ENCODE peak calls at places on chromosomes 3 and 15, in ten cellular contexts. L is kidney epithelial cell; H is tibial nerve; U is K562; C is naive thymus-derived CD4-positive, alpha-beta T cell; N is PC-3; M is adrenal gland; X is MM.1S; W is OCI-LY7; K is mammary epithelial cell. F is an unnamed sample.

GRCh38 chr3:22175899-22176298 is 424.9 kb upstream of the ZNF385D start:
- DNase-seq in L (no peak), H (no peak), U (no peak), C (no peak), N (peak), M (no peak), X (no peak), W (no peak), K (no peak), F (peak)

GRCh38 chr3:72549819-72550581 is 298.2 kb downstream of the SHQ1 start:
- DNase-seq in L (no peak), H (no peak), U (no peak), C (peak), N (no peak), M (no peak), X (no peak), W (no peak), K (no peak), F (no peak)

GRCh38 chr3:30518201-30518864 is 88.1 kb upstream of the TGFBR2 start:
- DNase-seq in L (no peak), H (peak), U (no peak), C (no peak), N (peak), M (peak), X (no peak), W (no peak), K (no peak), F (peak)

GRCh38 chr15:68578960-68579935 is at the start of gene CORO2B:
- DNase-seq in L (no peak), H (no peak), U (no peak), C (peak), N (peak), M (peak), X (no peak), W (peak), K (peak), F (peak)

GRCh38 chr3:4506559-4507009 is 13.4 kb downstream of the ITPR1 start:
- DNase-seq in L (no peak), H (no peak), U (no peak), C (no peak), N (no peak), M (no peak), X (no peak), W (peak), K (no peak), F (no peak)

GRCh38 chr15:84727429-84727828 is 11.5 kb upstream of the SEC11A start:
- DNase-seq in L (no peak), H (no peak), U (no peak), C (no peak), N (no peak), M (no peak), X (no peak), W (no peak), K (no peak), F (no peak)

GRCh38 chr3:181896605-181897004 is 184.9 kb downstream of the SOX2 start:
- DNase-seq in L (no peak), H (no peak), U (no peak), C (no peak), N (no peak), M (no peak), X (no peak), W (no peak), K (no peak), F (no peak)

GRCh38 chr3:53193466-53194217 is 32.6 kb downstream of the PRKCD start:
- DNase-seq in L (no peak), H (no peak), U (no peak), C (no peak), N (no peak), M (no peak), X (no peak), W (no peak), K (no peak), F (peak)

GRCh38 chr3:123724306-123724705 is 139.5 kb upstream of the HACD2 start:
- DNase-seq in L (no peak), H (no peak), U (peak), C (no peak), N (peak), M (no peak), X (no peak), W (no peak), K (peak), F (peak)

GRCh38 chr3:126377211-126377610 is 17.5 kb upstream of the CFAP100 start:
- DNase-seq in L (no peak), H (no peak), U (no peak), C (no peak), N (no peak), M (no peak), X (no peak), W (no peak), K (no peak), F (no peak)

GRCh38 chr15:77409259-77410156 is 10.4 kb downstream of the PEAK1 start:
- DNase-seq in L (no peak), H (no peak), U (no peak), C (no peak), N (no peak), M (no peak), X (peak), W (peak), K (no peak), F (peak)

GRCh38 chr3:25084016-25084415 is 344.0 kb upstream of the RARB start:
- DNase-seq in L (no peak), H (no peak), U (no peak), C (no peak), N (no peak), M (no peak), X (no peak), W (no peak), K (no peak), F (no peak)

GRCh38 chr3:29335438-29335837 is 54.6 kb downstream of the RBMS3 start:
- DNase-seq in L (peak), H (peak), U (no peak), C (no peak), N (peak), M (peak), X (no peak), W (no peak), K (peak), F (peak)

GRCh38 chr15:66253643-66254363 is at the start of gene MEGF11:
- DNase-seq in L (no peak), H (no peak), U (peak), C (peak), N (peak), M (peak), X (no peak), W (no peak), K (peak), F (peak)

GRCh38 chr3:146184616-146185015 is 23.6 kb upstream of the PLOD2 start:
- DNase-seq in L (no peak), H (no peak), U (no peak), C (no peak), N (peak), M (peak), X (no peak), W (no peak), K (peak), F (peak)

GRCh38 chr3:29655016-29655415 is 374.1 kb downstream of the RBMS3 start:
- DNase-seq in L (no peak), H (no peak), U (no peak), C (no peak), N (no peak), M (no peak), X (no peak), W (no peak), K (no peak), F (peak)

GRCh38 chr3:38346584-38347410 is at the start of gene XYLB:
- DNase-seq in L (no peak), H (peak), U (peak), C (peak), N (peak), M (peak), X (peak), W (peak), K (peak), F (peak)

GRCh38 chr3:40336101-40336500 is 26.6 kb downstream of the EIF1B start:
- DNase-seq in L (no peak), H (no peak), U (no peak), C (no peak), N (no peak), M (no peak), X (no peak), W (no peak), K (peak), F (no peak)

GRCh38 chr3:63654931-63655330 is 2.5 kb downstream of the SNTN start:
- DNase-seq in L (no peak), H (no peak), U (no peak), C (no peak), N (no peak), M (no peak), X (no peak), W (no peak), K (no peak), F (peak)

GRCh38 chr3:183980408-183980807 is 37.3 kb downstream of the ABCC5 start:
- DNase-seq in L (peak), H (no peak), U (no peak), C (no peak), N (no peak), M (no peak), X (no peak), W (no peak), K (no peak), F (peak)

GRCh38 chr3:177146646-177147045 is 50.6 kb downstream of the TBL1XR1 start:
- DNase-seq in L (no peak), H (no peak), U (no peak), C (no peak), N (peak), M (no peak), X (peak), W (no peak), K (no peak), F (peak)

GRCh38 chr15:72229076-72229946 is 1.7 kb downstream of the PKM start:
- DNase-seq in L (no peak), H (no peak), U (no peak), C (no peak), N (no peak), M (no peak), X (peak), W (peak), K (peak), F (peak)

GRCh38 chr3:67605377-67605776 is 49.0 kb downstream of the SUCLG2 start:
- DNase-seq in L (peak), H (no peak), U (no peak), C (no peak), N (peak), M (no peak), X (no peak), W (no peak), K (peak), F (peak)

GRCh38 chr15:94671845-94672524 is 440.6 kb downstream of the MCTP2 start:
- DNase-seq in L (no peak), H (no peak), U (no peak), C (no peak), N (peak), M (peak), X (no peak), W (no peak), K (no peak), F (peak)
- H3K4me3 ChIP-seq in L (no peak), H (no peak), U (no peak), C (no peak), N (no peak), M (no peak), X (no peak), W (no peak), K (no peak), F (no peak)

DNA sequence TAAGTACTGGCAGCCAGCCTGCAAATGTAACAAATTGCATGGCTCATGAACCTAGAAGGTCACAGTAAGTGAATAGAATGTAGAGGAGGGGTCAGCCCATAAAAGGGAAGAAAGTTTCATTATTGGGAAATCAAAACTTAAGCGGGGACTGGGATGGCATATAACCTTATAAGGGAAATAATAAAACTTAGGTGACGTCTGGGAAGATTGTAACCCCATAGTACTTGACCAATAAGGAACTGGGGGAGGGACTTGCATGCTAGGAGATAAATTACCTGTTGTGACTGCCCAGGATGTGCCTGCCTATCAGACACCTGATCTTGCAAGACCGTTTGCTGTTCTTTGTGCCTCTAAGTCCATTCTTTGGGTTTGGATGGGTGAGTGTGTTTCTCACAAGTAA is 28.0 kb upstream of the MCTP2 start:
- DNase-seq in L (no peak), H (no peak), U (no peak), C (no peak), N (no peak), M (no peak), X (no peak), W (no peak), K (no peak), F (no peak)
- H3K4me3 ChIP-seq in L (no peak), H (no peak), U (no peak), C (no peak), N (no peak), M (no peak), X (no peak), W (no peak), K (no peak), F (no peak)

GRCh38 chr3:129160891-129161859 is at the start of gene ISY1:
- DNase-seq in L (peak), H (peak), U (peak), C (peak), N (peak), M (peak), X (peak), W (peak), K (peak), F (peak)

GRCh38 chr3:129161860-129162271 is 1.0 kb upstream of the ISY1 start:
- DNase-seq in L (no peak), H (no peak), U (no peak), C (peak), N (peak), M (peak), X (peak), W (peak), K (peak), F (no peak)

GRCh38 chr3:129164500-129164899 is 3.6 kb upstream of the ISY1 start:
- DNase-seq in L (no peak), H (no peak), U (no peak), C (no peak), N (no peak), M (no peak), X (no peak), W (no peak), K (no peak), F (no peak)

GRCh38 chr3:129166579-129167332 is 5.9 kb upstream of the ISY1 start:
- DNase-seq in L (no peak), H (no peak), U (no peak), C (no peak), N (no peak), M (no peak), X (no peak), W (no peak), K (no peak), F (no peak)

DNA sequence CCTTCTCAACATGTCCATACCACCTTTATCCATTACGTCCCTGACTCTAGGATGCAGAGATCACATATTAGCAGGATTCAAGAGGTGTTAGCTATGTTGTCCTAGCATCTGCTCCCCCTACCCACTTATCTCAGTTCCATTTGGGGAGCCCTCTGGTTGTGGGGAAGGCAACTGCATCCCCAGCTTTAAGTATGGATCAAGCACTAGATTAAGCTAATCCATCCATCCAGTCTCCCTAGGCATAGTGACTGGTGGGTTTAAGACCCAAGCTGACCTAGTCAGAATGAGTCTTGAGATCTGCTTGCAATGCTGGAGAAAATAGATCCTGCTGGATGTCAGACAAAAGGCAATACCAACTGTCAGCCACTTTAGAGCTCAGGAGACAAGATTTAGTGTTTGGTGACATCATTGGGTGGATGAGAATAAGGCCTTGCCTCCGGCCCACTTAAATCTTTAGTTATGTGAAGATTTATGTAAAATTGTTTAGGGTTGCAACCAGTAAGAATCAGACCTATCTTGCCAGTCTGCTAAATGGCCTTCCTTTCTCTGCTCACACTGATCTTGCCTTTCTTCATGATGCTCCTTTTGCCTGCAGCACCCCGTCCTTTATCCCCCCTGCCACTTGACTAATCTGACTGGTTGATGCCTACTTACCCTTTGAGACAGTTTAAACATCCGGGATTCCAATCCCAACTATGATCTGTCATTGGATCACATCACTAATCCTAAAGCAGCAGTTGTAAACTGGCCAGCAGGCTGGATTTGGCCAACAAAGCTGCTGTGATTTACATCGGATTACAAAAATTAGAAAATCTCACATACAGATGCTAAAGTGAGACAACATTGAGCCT is 2.1 kb upstream of the ISY1 start:
- DNase-seq in L (no peak), H (no peak), U (peak), C (no peak), N (no peak), M (no peak), X (no peak), W (peak), K (no peak), F (no peak)
- H3K4me3 ChIP-seq in L (no peak), H (no peak), U (peak), C (no peak), N (peak), M (no peak), X (peak), W (peak), K (no peak), F (no peak)

DNA sequence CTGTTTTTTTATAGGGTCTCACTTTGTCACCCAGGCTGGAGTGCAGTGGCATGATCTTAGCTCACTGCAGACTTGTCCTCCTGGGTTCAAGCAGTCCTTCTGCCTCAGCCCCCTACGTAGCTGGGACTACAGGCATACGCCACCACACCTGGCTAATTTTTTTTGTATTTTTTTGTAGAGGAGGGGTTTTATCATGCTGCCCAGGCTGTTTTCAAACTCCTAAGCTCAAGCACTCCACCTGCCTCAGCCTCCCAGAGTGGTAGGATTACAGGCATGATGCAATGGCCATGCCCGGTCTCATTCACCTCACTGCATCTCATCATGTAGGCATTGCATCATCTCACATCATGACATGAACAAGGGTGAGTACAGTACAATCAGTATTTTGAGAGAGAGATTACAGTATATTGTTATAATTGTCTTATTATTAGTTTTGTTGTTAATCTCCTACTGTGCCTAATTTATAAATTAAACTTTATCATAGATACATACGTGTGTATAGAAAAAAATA is 74.3 kb upstream of the EOMES start:
- DNase-seq in L (no peak), H (no peak), U (no peak), C (no peak), N (no peak), M (no peak), X (no peak), W (no peak), K (no peak), F (no peak)
- H3K4me3 ChIP-seq in L (no peak), H (no peak), U (no peak), C (no peak), N (no peak), M (no peak), X (no peak), W (no peak), K (no peak), F (no peak)

DNA sequence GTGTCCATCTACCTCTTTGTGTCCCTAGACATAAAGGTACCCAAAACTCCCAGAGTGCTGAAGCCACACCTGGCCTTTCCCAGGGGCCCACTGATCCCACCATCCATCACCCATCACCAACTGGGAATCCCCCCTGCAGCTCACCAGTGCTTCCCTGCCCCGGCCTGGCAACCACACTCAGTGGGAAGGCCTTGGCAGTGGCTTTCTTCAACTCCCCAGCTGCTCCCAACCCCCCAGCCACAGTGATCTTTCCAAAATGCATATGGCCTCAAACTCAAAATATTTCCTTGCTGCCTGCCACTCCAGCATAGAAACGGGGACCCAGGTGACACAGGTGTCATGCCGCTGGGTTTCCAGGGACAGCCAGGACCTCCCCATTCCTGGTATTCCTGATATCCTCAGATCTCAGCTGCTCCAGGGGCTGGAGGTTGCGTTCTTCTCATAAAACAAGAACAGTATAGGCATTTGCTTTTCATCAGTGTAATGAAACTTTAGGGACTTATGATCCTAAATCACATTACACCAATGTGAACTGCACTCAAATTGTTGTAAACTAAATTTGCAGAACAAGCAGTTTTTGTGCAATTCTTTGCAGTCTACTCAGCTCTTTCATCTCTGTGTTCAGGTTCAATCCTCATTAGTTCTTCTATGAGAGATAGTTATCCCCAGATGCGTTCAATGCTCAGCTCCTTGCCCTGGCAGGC is 1.3 kb downstream of the OCA2 start:
- DNase-seq in L (no peak), H (no peak), U (no peak), C (no peak), N (no peak), M (no peak), X (no peak), W (no peak), K (no peak), F (no peak)
- H3K4me3 ChIP-seq in L (no peak), H (no peak), U (no peak), C (no peak), N (no peak), M (no peak), X (no peak), W (no peak), K (no peak), F (no peak)

GRCh38 chr15:51076898-51077564 is 17.7 kb downstream of the TNFAIP8L3 start:
- DNase-seq in L (no peak), H (peak), U (no peak), C (no peak), N (no peak), M (peak), X (peak), W (no peak), K (no peak), F (no peak)
- H3K4me3 ChIP-seq in L (no peak), H (peak), U (no peak), C (peak), N (no peak), M (peak), X (peak), W (peak), K (no peak), F (no peak)

GRCh38 chr3:113330742-113331141 is 110.6 kb downstream of the CFAP44 start:
- DNase-seq in L (no peak), H (no peak), U (no peak), C (no peak), N (no peak), M (no peak), X (no peak), W (no peak), K (no peak), F (no peak)

GRCh38 chr3:113329757-113330156 is 111.5 kb downstream of the CFAP44 start:
- DNase-seq in L (no peak), H (no peak), U (no peak), C (no peak), N (no peak), M (no peak), X (no peak), W (no peak), K (no peak), F (peak)

GRCh38 chr3:113331187-113331586 is 110.1 kb downstream of the CFAP44 start:
- DNase-seq in L (no peak), H (no peak), U (no peak), C (no peak), N (no peak), M (no peak), X (no peak), W (no peak), K (no peak), F (no peak)
- H3K4me3 ChIP-seq in L (no peak), H (no peak), U (no peak), C (no peak), N (no peak), M (no peak), X (no peak), W (no peak), K (no peak), F (no peak)

DNA sequence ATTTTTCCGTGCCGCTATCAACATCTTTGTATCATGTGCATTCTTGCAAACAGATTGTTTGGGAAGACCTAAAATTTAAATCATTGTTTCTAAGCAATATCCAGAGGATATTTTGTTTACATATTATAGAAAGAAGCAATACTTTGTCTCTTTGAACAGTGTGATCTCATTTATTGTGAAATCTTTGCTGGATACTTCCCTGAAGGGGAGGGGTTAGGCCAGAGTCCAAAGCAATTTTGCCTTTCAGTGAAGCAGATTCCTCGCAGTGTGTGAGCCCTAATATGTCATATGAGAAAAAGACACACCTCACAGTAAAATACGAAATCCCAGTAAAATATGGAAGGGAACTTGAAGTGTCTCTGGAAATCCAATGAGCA is 158.7 kb upstream of the SLCO3A1 start:
- DNase-seq in L (no peak), H (peak), U (no peak), C (no peak), N (peak), M (peak), X (no peak), W (no peak), K (peak), F (peak)
- H3K4me3 ChIP-seq in L (no peak), H (peak), U (no peak), C (no peak), N (no peak), M (no peak), X (no peak), W (no peak), K (peak), F (no peak)

F was measured in cardiac fibroblast.